ENCODE peak calls at places on chromosomes 12 and 14, in nine cellular contexts. U is uterus, G is cardiac muscle cell, C is left ventricle myocardium inferior, S is pancreas, X is WERI-Rb-1, T is adrenal gland, P is transverse colon, L is PC-3. D is an unnamed sample.

GRCh38 chr12:70443274-70443673 is 77.2 kb downstream of the KCNMB4 start:
- DNase-seq in L (peak; percentile 46), T (no peak), C (no peak), U (no peak), X (no peak), S (no peak), P (no peak), G (no peak), D (no peak)

GRCh38 chr12:132726386-132726785 is 15.7 kb downstream of the PGAM5 start:
- DNase-seq in U (no peak), X (no peak), P (no peak), G (no peak), C (no peak), S (no peak), L (no peak), T (no peak), D (no peak)

GRCh38 chr12:38904932-38905479 is 385 bp downstream of the CPNE8 start:
- DNase-seq in L (peak; percentile 91), S (peak; percentile 57), X (no peak), C (peak; percentile 85), P (peak; percentile 88), T (peak; percentile 84), G (no peak), U (peak; percentile 84), D (peak; percentile 78)

GRCh38 chr12:64066052-64066451 is 156.0 kb downstream of the KICS2 start:
- DNase-seq in L (no peak), T (no peak), X (no peak), C (no peak), S (no peak), U (no peak), P (no peak), G (no peak), D (no peak)

GRCh38 chr14:76919811-76920571 is 93.8 kb downstream of the LRRC74A start:
- DNase-seq in U (peak; percentile 52), X (peak; percentile 58), G (no peak), P (peak; percentile 35), L (peak; percentile 53), S (peak; percentile 70), T (peak; percentile 49), C (peak; percentile 48), D (no peak)

GRCh38 chr14:20612403-20612802 is 21.2 kb upstream of the RNASE12 start:
- DNase-seq in S (no peak), P (no peak), G (no peak), T (no peak), C (no peak), U (no peak), L (no peak), X (no peak), D (no peak)

GRCh38 chr14:68335312-68335711 is 457.6 kb downstream of the ZFP36L1 start:
- DNase-seq in L (no peak), G (no peak), T (no peak), S (no peak), U (no peak), X (no peak), C (no peak), P (no peak), D (no peak)

GRCh38 chr14:44287858-44288257 is 219.2 kb downstream of the FSCB start:
- DNase-seq in U (no peak), C (no peak), G (no peak), T (no peak), L (no peak), S (no peak), P (no peak), X (no peak), D (no peak)

GRCh38 chr12:106187842-106188241 is 49.1 kb upstream of the NUAK1 start:
- DNase-seq in C (no peak), U (no peak), G (no peak), X (no peak), L (no peak), T (no peak), P (no peak), S (no peak), D (no peak)

GRCh38 chr12:54029529-54030441 is 1.5 kb downstream of the HOXC6 start:
- DNase-seq in G (no peak), U (no peak), P (no peak), C (no peak), S (no peak), X (no peak), T (no peak), L (no peak), D (no peak)

GRCh38 chr12:127550271-127550670 is 716.7 kb upstream of the TMEM132C start:
- DNase-seq in P (no peak), X (no peak), C (no peak), G (no peak), U (no peak), S (no peak), L (peak; percentile 87), T (no peak), D (no peak)

GRCh38 chr12:124928095-124928911 is 13.9 kb upstream of the UBC start:
- DNase-seq in T (peak; percentile 74), G (no peak), U (peak; percentile 92), X (no peak), L (peak; percentile 88), C (peak; percentile 75), P (peak; percentile 89), S (peak; percentile 63), D (peak; percentile 99)

GRCh38 chr12:104345234-104346066 is 41.9 kb downstream of the EID3 start:
- DNase-seq in U (no peak), G (no peak), T (no peak), L (no peak), C (no peak), S (no peak), P (no peak), X (no peak), D (no peak)

GRCh38 chr14:105865904-105866840 is 339.8 kb downstream of the TMEM121 start:
- DNase-seq in T (peak; percentile 4), X (peak; percentile 4), C (peak; percentile 11), S (no peak), G (no peak), P (no peak), L (no peak), U (peak; percentile 5), D (peak; percentile 69)

GRCh38 chr14:81991998-81992397 is 458.3 kb upstream of the SEL1L start:
- DNase-seq in S (no peak), L (peak; percentile 14), G (no peak), T (no peak), U (no peak), P (no peak), X (no peak), C (no peak), D (no peak)

GRCh38 chr12:20188930-20189653 is 179.2 kb upstream of the PDE3A start:
- DNase-seq in C (no peak), X (no peak), G (peak; percentile 57), T (no peak), U (no peak), P (no peak), L (no peak), S (no peak), D (no peak)

GRCh38 chr14:75165586-75166391 is 10.6 kb downstream of the TMED10 start:
- DNase-seq in T (no peak), G (no peak), S (peak; percentile 35), U (no peak), X (no peak), L (no peak), P (no peak), C (no peak), D (no peak)

GRCh38 chr12:115224031-115224430 is 540.1 kb upstream of the TBX3 start:
- DNase-seq in T (no peak), G (peak; percentile 36), X (no peak), L (no peak), C (no peak), S (no peak), P (no peak), U (no peak), D (no peak)

GRCh38 chr12:48862691-48863090 is 3.0 kb downstream of the RND1 start:
- DNase-seq in L (no peak), U (no peak), P (no peak), S (no peak), C (no peak), T (no peak), X (no peak), G (no peak), D (no peak)

GRCh38 chr12:94263011-94263786 is 114.8 kb downstream of the PLXNC1 start:
- DNase-seq in T (peak; percentile 59), C (no peak), P (peak; percentile 33), L (no peak), U (no peak), S (no peak), X (no peak), G (no peak), D (no peak)

GRCh38 chr14:78921856-78922255 is 751.7 kb downstream of the NRXN3 start:
- DNase-seq in T (no peak), U (no peak), P (no peak), X (no peak), G (no peak), L (peak; percentile 28), C (no peak), S (no peak), D (no peak)

GRCh38 chr12:92362785-92363184 is 217.1 kb upstream of the BTG1 start:
- DNase-seq in X (no peak), L (no peak), G (no peak), P (no peak), C (no peak), T (no peak), S (no peak), U (no peak), D (no peak)

GRCh38 chr12:55515696-55516095 is 23.5 kb downstream of the OR6C68 start:
- DNase-seq in T (no peak), C (no peak), G (no peak), U (no peak), X (no peak), L (peak; percentile 2), S (no peak), P (no peak), D (no peak)

GRCh38 chr12:9235519-9235918 is 27.3 kb upstream of the PZP start:
- DNase-seq in C (no peak), L (no peak), P (no peak), T (no peak), U (no peak), S (no peak), X (no peak), G (no peak), D (no peak)
- H3K4me3 ChIP-seq in C (no peak overlapping the region), L (no peak overlapping the region), P (no peak overlapping the region), T (no peak overlapping the region), U (no peak overlapping the region), S (no peak overlapping the region), X (no peak overlapping the region), G (no peak overlapping the region), D (no peak overlapping the region)

GRCh38 chr14:93023039-93023438 is 92.7 kb downstream of the ITPK1 start:
- DNase-seq in U (no peak), P (no peak), T (no peak), S (no peak), L (peak; percentile 22), X (peak; percentile 90), C (no peak), G (no peak), D (no peak)
- H3K27ac ChIP-seq in U (no peak overlapping the region), P (no peak overlapping the region), T (no peak overlapping the region), S (no peak overlapping the region), L (no peak overlapping the region), X (peak overlapping the region; percentile 86), C (no peak overlapping the region), G (no peak overlapping the region), D (no peak overlapping the region)

GRCh38 chr12:7433276-7433822 is 10.6 kb downstream of the CD163L1 start:
- DNase-seq in S (no peak), U (no peak), T (no peak), C (no peak), P (no peak), X (no peak), G (no peak), L (peak; percentile 38), D (no peak)
- H3K4me3 ChIP-seq in S (no peak overlapping the region), U (no peak overlapping the region), T (no peak overlapping the region), C (no peak overlapping the region), P (no peak overlapping the region), X (no peak overlapping the region), G (no peak overlapping the region), L (peak overlapping the region; percentile 37), D (no peak overlapping the region)

GRCh38 chr14:36426113-36426512 is 93.9 kb downstream of the NKX2-1 start:
- DNase-seq in P (no peak), T (no peak), U (no peak), G (no peak), L (no peak), X (no peak), C (no peak), S (no peak), D (no peak)
- H3K27ac ChIP-seq in P (no peak overlapping the region), T (no peak overlapping the region), U (no peak overlapping the region), G (no peak overlapping the region), L (no peak overlapping the region), X (no peak overlapping the region), C (no peak overlapping the region), S (no peak overlapping the region), D (no peak overlapping the region)

D was measured in RWPE2.